ENCODE peak calls at places on chromosomes 3 and 15, in ten cellular contexts. O, F, N, U, D, C, Y, V, B and X are unnamed samples.

GRCh38 chr3:194592798-194593752 is 40.1 kb downstream of the TMEM44 start:
- DNase-seq in Y (no peak), F (no peak), N (peak), B (no peak), O (no peak), U (peak), D (peak), C (no peak), V (no peak), X (no peak)

GRCh38 chr3:165624761-165625160 is 212.5 kb downstream of the BCHE start:
- DNase-seq in F (no peak), V (no peak), D (no peak), N (no peak), B (no peak), O (no peak), U (no peak), C (no peak), Y (no peak), X (no peak)

GRCh38 chr15:89799925-89800500 is 14.6 kb downstream of the ANPEP start:
- DNase-seq in N (no peak), O (no peak), Y (no peak), U (no peak), D (no peak), C (no peak), B (no peak), V (no peak), F (no peak), X (no peak)

GRCh38 chr3:126519506-126520455 is 2.2 kb upstream of the UROC1 start:
- DNase-seq in Y (no peak), B (no peak), C (no peak), V (no peak), D (no peak), O (no peak), N (no peak), F (no peak), U (no peak), X (no peak)

GRCh38 chr3:159260049-159260662 is 458.3 kb downstream of the MFSD1 start:
- DNase-seq in Y (peak), N (peak), C (peak), V (peak), F (peak), B (no peak), O (peak), D (no peak), U (peak), X (peak)

GRCh38 chr15:62165793-62166380 is 802 bp upstream of the C2CD4B start:
- DNase-seq in D (no peak), N (no peak), C (no peak), F (no peak), Y (no peak), O (no peak), U (no peak), V (no peak), B (no peak), X (no peak)

GRCh38 chr3:150106752-150107428 is 136.2 kb upstream of the PFN2 start:
- DNase-seq in O (no peak), C (peak), Y (no peak), N (no peak), U (peak), D (peak), V (no peak), F (no peak), B (no peak), X (no peak)

GRCh38 chr15:26974120-26974780 is 3.3 kb downstream of the GABRG3 start:
- DNase-seq in B (no peak), Y (no peak), V (peak), N (no peak), C (peak), F (no peak), U (peak), O (no peak), D (no peak), X (no peak)

GRCh38 chr3:188240189-188240981 is 86.4 kb downstream of the LPP start:
- DNase-seq in B (no peak), D (no peak), N (no peak), U (no peak), V (no peak), F (no peak), C (no peak), O (no peak), Y (no peak), X (no peak)

GRCh38 chr15:64749999-64750657 is 25.3 kb downstream of the RBPMS2 start:
- DNase-seq in F (no peak), Y (no peak), D (no peak), U (no peak), O (no peak), C (no peak), V (no peak), B (no peak), N (no peak), X (no peak)

GRCh38 chr15:58307313-58307961 is 124.4 kb upstream of the LIPC start:
- DNase-seq in B (no peak), U (peak), V (peak), N (no peak), F (no peak), O (no peak), C (no peak), Y (no peak), D (no peak), X (no peak)

GRCh38 chr3:188104050-188104449 is 49.9 kb upstream of the LPP start:
- DNase-seq in V (no peak), O (no peak), F (no peak), N (no peak), C (no peak), B (no peak), U (no peak), Y (no peak), D (no peak), X (no peak)

GRCh38 chr3:195823998-195824397 is 12.3 kb upstream of the MUC4 start:
- DNase-seq in D (no peak), F (no peak), Y (no peak), C (no peak), N (peak), B (no peak), O (no peak), V (no peak), U (peak), X (no peak)

GRCh38 chr3:124636863-124637296 is 93.4 kb upstream of the UMPS start:
- DNase-seq in N (no peak), D (no peak), F (no peak), Y (no peak), O (no peak), U (no peak), C (no peak), B (no peak), V (no peak), X (no peak)

GRCh38 chr15:64197425-64197824 is 34.6 kb upstream of the PPIB start:
- DNase-seq in D (no peak), V (no peak), C (no peak), N (no peak), Y (no peak), O (no peak), U (no peak), B (no peak), F (no peak), X (no peak)

GRCh38 chr15:71443538-71443937 is 328.3 kb downstream of the THSD4 start:
- DNase-seq in B (no peak), Y (no peak), D (no peak), U (peak), O (no peak), N (no peak), C (peak), F (peak), V (peak), X (peak)

GRCh38 chr3:186931487-186932280 is 1.4 kb downstream of the ST6GAL1 start:
- DNase-seq in N (peak), C (no peak), Y (peak), O (no peak), D (no peak), V (peak), U (no peak), B (no peak), F (peak), X (peak)

GRCh38 chr3:194736277-194736895 is 50.7 kb downstream of the FAM43A start:
- DNase-seq in C (no peak), Y (no peak), B (no peak), V (no peak), O (peak), F (no peak), N (no peak), D (no peak), U (no peak), X (no peak)

GRCh38 chr15:100879461-100880138 is at the start of gene ALDH1A3:
- DNase-seq in U (peak), C (no peak), N (peak), F (peak), D (no peak), B (no peak), O (no peak), Y (peak), V (no peak), X (no peak)

GRCh38 chr3:15754047-15754446 is 43.7 kb downstream of the ANKRD28 start:
- DNase-seq in D (no peak), F (no peak), O (no peak), C (no peak), N (peak), V (no peak), Y (no peak), B (no peak), U (peak), X (no peak)

GRCh38 chr15:74399511-74400312 is 32.3 kb upstream of the CYP11A1 start:
- DNase-seq in D (no peak), C (no peak), U (peak), Y (no peak), V (no peak), N (peak), F (peak), B (no peak), O (peak), X (no peak)

GRCh38 chr3:50405249-50405648 is 45.9 kb upstream of the TMEM115 start:
- DNase-seq in N (no peak), B (no peak), D (no peak), V (no peak), C (no peak), U (peak), O (no peak), Y (no peak), F (peak), X (no peak)

GRCh38 chr3:181999314-181999713 is 287.6 kb downstream of the SOX2 start:
- DNase-seq in N (no peak), O (no peak), D (no peak), Y (no peak), C (no peak), B (no peak), F (no peak), U (no peak), V (no peak), X (no peak)

GRCh38 chr15:68385671-68386586 is 46.0 kb downstream of the ITGA11 start:
- DNase-seq in B (no peak), C (no peak), V (no peak), N (no peak), Y (no peak), D (no peak), F (no peak), O (no peak), U (no peak), X (no peak)

GRCh38 chr3:24096695-24097290 is 151.7 kb downstream of the NR1D2 start:
- DNase-seq in U (no peak), B (no peak), N (no peak), D (no peak), O (no peak), Y (no peak), F (no peak), V (no peak), C (no peak), X (no peak)